ENCODE peak calls at places on chromosome 6, in six cellular contexts. Y, D, S, H, O and F are unnamed samples.

GRCh38 chr6:8530775-8531435 is 95.6 kb upstream of the SLC35B3 start:
- DNase-seq in Y (no peak), D (no peak), S (no peak), H (no peak), O (no peak), F (no peak)

GRCh38 chr6:15911753-15912504 is 217.0 kb upstream of the MYLIP start:
- DNase-seq in Y (no peak), D (no peak), S (no peak), H (no peak), O (no peak), F (no peak)

GRCh38 chr6:12605888-12606345 is 110.7 kb upstream of the PHACTR1 start:
- DNase-seq in Y (peak; percentile 84), D (peak; percentile 66), S (peak; percentile 6), H (peak; percentile 49), O (peak; percentile 48), F (peak; percentile 12)

GRCh38 chr6:40439401-40439800 is 147.8 kb downstream of the LRFN2 start:
- DNase-seq in Y (no peak), D (no peak), S (no peak), H (no peak), O (no peak), F (no peak)

GRCh38 chr6:30915591-30915946 is 1.5 kb downstream of the VARS2 start:
- DNase-seq in Y (peak; percentile 79), D (peak; percentile 73), S (no peak), H (no peak), O (peak; percentile 29), F (no peak)

GRCh38 chr6:158629376-158630221 is 14.9 kb downstream of the DYNLT1 start:
- DNase-seq in Y (peak; percentile 19), D (no peak), S (peak; percentile 42), H (peak; percentile 56), O (peak; percentile 57), F (peak; percentile 26)

GRCh38 chr6:148893073-148893472 is 146.2 kb downstream of the UST start:
- DNase-seq in Y (no peak), D (no peak), S (no peak), H (no peak), O (no peak), F (no peak)

GRCh38 chr6:107129370-107129925 is 14.1 kb upstream of the BEND3 start:
- DNase-seq in Y (no peak), D (no peak), S (no peak), H (no peak), O (no peak), F (no peak)

GRCh38 chr6:118776607-118777549 is 117.1 kb upstream of the ASF1A start:
- DNase-seq in Y (peak; percentile 82), D (peak; percentile 78), S (peak; percentile 67), H (peak; percentile 64), O (peak; percentile 48), F (peak; percentile 47)

GRCh38 chr6:123515715-123516114 is 121.0 kb downstream of the TRDN start:
- DNase-seq in Y (no peak), D (no peak), S (no peak), H (no peak), O (no peak), F (no peak)

GRCh38 chr6:126905917-126906316 is 212.6 kb upstream of the RSPO3 start:
- DNase-seq in Y (no peak), D (no peak), S (no peak), H (no peak), O (no peak), F (no peak)

GRCh38 chr6:752438-752837 is 59.5 kb upstream of the EXOC2 start:
- DNase-seq in Y (no peak), D (no peak), S (no peak), H (no peak), O (no peak), F (no peak)

GRCh38 chr6:20118877-20119276 is 93.4 kb downstream of the MBOAT1 start:
- DNase-seq in Y (no peak), D (no peak), S (no peak), H (no peak), O (no peak), F (no peak)

GRCh38 chr6:77143659-77144447 is 319.4 kb downstream of the HTR1B start:
- DNase-seq in Y (no peak), D (no peak), S (no peak), H (no peak), O (no peak), F (no peak)

GRCh38 chr6:36633915-36634314 is 39.8 kb downstream of the SRSF3 start:
- DNase-seq in Y (peak; percentile 76), D (peak; percentile 64), S (no peak), H (peak; percentile 81), O (no peak), F (no peak)

GRCh38 chr6:34981951-34982350 is 92.9 kb downstream of the ANKS1A start:
- DNase-seq in Y (peak; percentile 57), D (no peak), S (no peak), H (no peak), O (no peak), F (no peak)

GRCh38 chr6:37554480-37554819 is 54.8 kb upstream of the CCDC167 start:
- DNase-seq in Y (peak; percentile 93), D (peak; percentile 91), S (no peak), H (no peak), O (no peak), F (no peak)

GRCh38 chr6:134253681-134254080 is 64.2 kb downstream of the SGK1 start:
- DNase-seq in Y (peak; percentile 57), D (peak; percentile 67), S (no peak), H (no peak), O (no peak), F (no peak)

GRCh38 chr6:105069821-105070445 is 109.9 kb downstream of the POPDC3 start:
- DNase-seq in Y (peak; percentile 18), D (no peak), S (no peak), H (no peak), O (no peak), F (no peak)

GRCh38 chr6:1930356-1930755 is 315.0 kb downstream of the GMDS start:
- DNase-seq in Y (no peak), D (no peak), S (no peak), H (no peak), O (no peak), F (no peak)

GRCh38 chr6:3648724-3649123 is 102.8 kb downstream of the PXDC1 start:
- DNase-seq in Y (no peak), D (no peak), S (no peak), H (no peak), O (no peak), F (no peak)

GRCh38 chr6:21005816-21006553 is 471.7 kb downstream of the CDKAL1 start:
- DNase-seq in Y (peak; percentile 92), D (no peak), S (no peak), H (no peak), O (no peak), F (no peak)